ENCODE peak calls at places on chromosomes 7 and 10, in four cellular contexts. D, I, L and N are unnamed samples.

GRCh38 chr10:26407406-26407969 is 30.7 kb upstream of the APBB1IP start:
- DNase-seq in I (peak; percentile 94), D (no peak), L (no peak), N (no peak)

GRCh38 chr10:98276316-98276715 is 8.3 kb upstream of the LOXL4 start:
- DNase-seq in D (no peak), L (no peak), I (no peak), N (no peak)

GRCh38 chr10:62852961-62853702 is 37.0 kb upstream of the EGR2 start:
- DNase-seq in L (peak; percentile 26), I (no peak), D (no peak), N (no peak)

GRCh38 chr10:119608316-119609155 is 11.8 kb upstream of the TIAL1 start:
- DNase-seq in D (peak; percentile 35), L (peak; percentile 31), I (peak; percentile 62), N (peak; percentile 16)

GRCh38 chr7:72435366-72435765 is 23.2 kb upstream of the CALN1 start:
- DNase-seq in L (no peak), D (no peak), I (no peak), N (no peak)

GRCh38 chr7:90621130-90621891 is 25.2 kb downstream of the CDK14 start:
- DNase-seq in L (no peak), I (no peak), D (no peak), N (no peak)

GRCh38 chr10:22554481-22555182 is 159.7 kb downstream of the PIP4K2A start:
- DNase-seq in D (peak; percentile 87), L (no peak), I (no peak), N (no peak)

GRCh38 chr7:5591547-5591899 is 167.9 kb upstream of the TNRC18 start:
- DNase-seq in L (no peak), D (peak; percentile 80), I (peak; percentile 74), N (no peak)

GRCh38 chr7:101696-102376 is 90.5 kb upstream of the FAM20C start:
- DNase-seq in L (no peak), D (peak; percentile 79), I (no peak), N (no peak)

GRCh38 chr10:89526396-89526795 is 9.0 kb downstream of the SLC16A12 start:
- DNase-seq in D (no peak), I (no peak), L (no peak), N (no peak)

GRCh38 chr7:67962863-67963262 is 966.2 kb downstream of the TYW1 start:
- DNase-seq in D (no peak), L (no peak), I (no peak), N (no peak)

GRCh38 chr10:31604141-31604540 is 285.1 kb downstream of the ZEB1 start:
- DNase-seq in I (no peak), L (no peak), D (peak; percentile 41), N (no peak)

GRCh38 chr7:127589901-127590300 is 1.7 kb downstream of the ARF5 start:
- DNase-seq in D (no peak), L (no peak), I (no peak), N (no peak)

GRCh38 chr7:127587663-127588018 is 570 bp upstream of the ARF5 start:
- DNase-seq in L (no peak), D (no peak), I (no peak), N (no peak)

GRCh38 chr7:127588697-127589482 is 679 bp downstream of the ARF5 start:
- DNase-seq in D (peak; percentile 51), L (no peak), I (peak; percentile 60), N (peak; percentile 60)

GRCh38 chr7:127586346-127586745 is 950 bp upstream of the GCC1 start:
- DNase-seq in L (no peak), I (no peak), D (no peak), N (no peak)

DNA sequence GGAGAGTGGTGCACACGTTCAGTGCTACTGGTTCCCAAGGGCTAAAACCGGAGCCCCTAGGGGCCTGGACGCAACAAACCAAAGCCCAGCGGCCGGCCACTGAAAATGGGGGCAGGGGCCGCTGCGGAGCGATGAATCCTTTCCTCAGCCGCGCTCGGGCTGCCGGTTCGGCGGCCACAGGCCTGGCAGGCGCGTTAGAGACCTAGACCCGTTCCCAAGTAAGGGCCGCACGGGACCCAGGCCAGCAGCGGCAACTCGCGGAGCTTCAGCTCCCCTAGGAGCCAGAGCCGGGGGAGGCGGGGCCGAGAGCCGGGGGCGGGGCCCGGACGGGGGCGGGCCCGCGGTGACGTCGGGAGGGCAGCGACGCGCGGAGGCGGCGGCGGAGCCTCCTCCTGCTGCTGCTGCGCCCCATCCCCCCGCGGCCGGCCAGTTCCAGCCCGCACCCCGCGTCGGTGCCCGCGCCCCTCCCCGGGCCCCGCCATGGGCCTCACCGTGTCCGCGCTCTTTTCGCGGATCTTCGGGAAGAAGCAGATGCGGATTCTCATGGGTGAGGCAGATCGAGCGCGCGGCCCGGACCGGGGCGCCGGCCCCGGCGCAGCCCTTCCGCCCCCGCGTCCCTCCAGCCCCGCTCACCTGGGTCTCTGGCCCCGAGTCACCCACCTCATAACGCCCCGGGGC is at the start of gene ARF5:
- DNase-seq in D (peak; percentile 72), L (peak; percentile 81), I (peak; percentile 74), N (peak; percentile 88)
- TF ChIP-seq POLR2A in D (peak; percentile 62), L (peak; percentile 49), I (peak; percentile 69), N (peak; percentile 64)

DNA sequence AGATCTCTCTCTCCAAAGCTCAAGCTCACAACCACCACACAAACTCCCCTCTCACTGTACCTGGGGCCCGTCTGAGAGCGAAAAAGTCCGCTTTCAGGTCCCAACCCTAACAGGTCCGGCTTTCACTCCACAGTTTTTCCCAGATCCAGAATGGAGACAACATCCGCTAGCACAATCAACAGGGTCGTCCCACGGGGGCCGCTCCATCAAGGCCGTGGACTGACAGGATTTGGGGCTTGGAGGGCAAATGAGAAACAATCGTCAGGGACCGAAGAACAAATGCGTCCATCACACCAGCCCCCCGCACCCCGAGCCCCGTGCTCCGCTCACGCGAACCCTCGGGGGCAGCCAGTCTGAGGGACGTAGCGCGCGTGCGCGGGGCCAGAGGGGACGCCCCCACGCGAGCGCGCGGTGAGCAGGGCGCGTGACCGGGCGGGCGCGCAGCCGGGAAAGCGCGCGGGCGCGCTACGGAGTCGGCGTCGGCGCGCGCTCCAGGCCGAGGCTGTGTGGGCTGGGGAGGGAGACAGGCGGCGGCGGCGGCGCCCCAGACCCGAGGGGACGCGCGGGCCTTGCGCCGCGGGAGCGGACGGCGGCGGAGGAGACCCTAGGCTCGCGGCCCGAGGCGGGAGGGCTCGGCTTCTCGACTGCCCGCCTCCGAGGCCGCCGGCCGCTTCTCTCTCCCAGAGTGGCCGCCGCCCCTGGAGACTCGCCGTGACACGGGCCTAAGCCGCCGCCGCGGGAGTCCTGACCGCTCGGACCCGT is at the start of gene SLK:
- DNase-seq in I (peak; percentile 82), D (peak; percentile 79), L (peak; percentile 75), N (peak; percentile 90)
- TF ChIP-seq POLR2A in I (peak; percentile 74), D (peak; percentile 42), L (peak; percentile 59), N (peak; percentile 94)

DNA sequence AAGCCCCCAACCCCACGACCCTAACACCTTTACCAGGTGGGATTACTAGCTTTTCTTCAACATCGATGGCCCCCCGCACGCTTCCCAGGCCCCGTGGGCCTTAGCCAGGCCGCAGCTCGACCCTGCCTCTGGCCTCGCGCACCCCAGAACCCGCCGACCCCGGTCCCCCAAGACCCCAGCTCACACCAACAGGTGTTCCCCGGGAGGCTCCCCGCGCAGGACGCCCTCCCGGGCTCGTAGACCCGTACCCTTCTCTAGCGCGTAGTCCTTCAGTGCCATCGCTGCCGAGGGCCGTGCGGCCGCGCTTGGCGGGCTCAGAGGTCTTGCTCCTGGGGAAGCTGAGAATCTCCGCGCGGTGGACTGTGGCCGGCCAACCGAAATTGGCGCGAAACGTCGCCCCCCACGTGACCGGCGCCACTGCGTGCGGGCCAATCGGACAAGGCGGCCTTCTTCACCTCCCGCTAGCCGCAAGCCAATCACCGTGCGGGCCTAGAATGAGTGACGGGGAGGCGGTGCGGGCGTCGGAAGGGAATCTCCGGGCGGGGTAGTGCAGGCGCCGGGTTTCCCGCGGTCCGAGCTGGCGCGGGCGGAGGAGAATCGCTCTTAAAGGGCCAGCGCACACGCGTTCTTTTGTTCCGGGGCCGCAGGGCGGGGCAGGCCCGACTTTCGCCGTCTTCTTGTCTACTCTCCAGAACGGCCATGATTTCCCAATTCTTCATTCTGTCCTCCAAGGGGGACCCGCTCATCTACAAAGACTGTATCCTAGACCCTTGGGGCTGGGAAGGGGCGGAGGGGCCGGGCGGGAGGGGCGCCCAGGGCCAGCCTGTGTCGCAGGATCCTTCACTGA is at the start of the genes AP4M1 and MCM7:
- DNase-seq in I (peak; percentile 100), D (peak; percentile 99), L (peak; percentile 97), N (peak; percentile 99)
- TF ChIP-seq POLR2A in I (no peak), D (peak; percentile 76), L (peak; percentile 25), N (peak; percentile 88)

DNA sequence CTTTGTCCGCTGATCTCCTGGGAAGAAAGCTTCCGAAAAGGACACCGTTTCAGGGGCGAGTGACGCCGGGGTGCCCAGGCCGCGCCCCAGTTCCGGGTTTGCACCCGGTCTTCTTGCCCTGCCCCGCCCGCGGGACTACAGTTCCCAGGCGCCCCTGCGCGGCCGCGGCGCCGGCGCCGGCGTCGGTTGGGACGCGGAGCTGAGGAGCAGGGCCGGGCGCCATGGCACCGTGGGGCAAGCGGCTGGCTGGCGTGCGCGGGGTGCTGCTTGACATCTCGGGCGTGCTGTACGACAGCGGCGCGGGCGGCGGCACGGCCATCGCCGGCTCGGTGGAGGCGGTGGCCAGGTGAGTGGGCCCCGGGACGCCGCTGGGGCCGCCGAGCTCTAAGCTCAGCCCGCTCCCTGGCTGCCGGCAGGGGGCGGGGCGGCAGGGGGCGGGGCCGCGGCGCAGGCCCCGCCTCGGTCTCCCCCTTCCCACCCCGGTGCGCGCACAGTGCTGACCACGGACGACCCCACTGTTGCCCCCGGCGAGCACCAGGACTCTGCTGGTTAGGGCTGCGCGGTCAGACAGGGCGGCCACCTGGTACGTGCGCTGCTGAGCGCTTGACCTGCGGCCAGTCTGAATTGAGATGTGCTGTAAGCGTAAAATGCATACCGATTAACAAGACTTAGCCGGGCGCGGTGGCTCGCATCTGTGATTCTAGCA is at the start of gene LHPP:
- DNase-seq in I (peak; percentile 85), D (peak; percentile 66), L (peak; percentile 83), N (peak; percentile 91)
- TF ChIP-seq POLR2A in I (peak; percentile 89), D (no peak), L (peak; percentile 55), N (peak; percentile 43)

DNA sequence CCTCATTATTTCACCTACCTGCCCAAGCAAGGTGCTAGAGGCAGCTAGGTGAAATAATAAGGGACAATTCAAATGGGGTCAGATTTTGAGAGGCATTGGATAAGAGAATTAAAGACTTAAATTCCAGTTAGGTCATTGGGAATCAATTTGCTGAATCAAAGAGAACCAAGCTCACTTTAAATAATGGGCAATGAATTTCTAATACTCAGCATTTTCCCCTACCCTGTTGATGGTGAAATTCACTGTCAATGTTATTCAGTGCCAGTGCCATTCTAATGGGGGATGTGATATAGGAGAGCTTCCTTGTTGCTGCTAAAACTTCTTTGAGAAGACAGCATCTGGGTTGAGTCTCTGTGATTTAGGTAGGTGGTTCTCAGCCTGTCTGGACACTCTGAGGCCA is 509.3 kb downstream of the PHTF2 start:
- DNase-seq in L (no peak), I (no peak), D (no peak), N (no peak)
- TF ChIP-seq POLR2A in L (no peak), I (no peak), D (no peak), N (no peak)

GRCh38 chr7:26213821-26214515 is 12.4 kb downstream of the CBX3 start:
- DNase-seq in I (no peak), D (no peak), L (no peak), N (no peak)
- TF ChIP-seq POLR2A in I (no peak), D (no peak), L (no peak), N (peak; percentile 13)

GRCh38 chr10:12195603-12196506 is at the start of the genes CDC123 and NUDT5:
- DNase-seq in I (peak; percentile 93), D (peak; percentile 88), L (peak; percentile 86), N (peak; percentile 94)
- TF ChIP-seq POLR2A in I (peak; percentile 80), D (no peak), L (peak; percentile 30), N (peak; percentile 71)

GRCh38 chr7:136064098-136064497 is 86.9 kb upstream of the MTPN start:
- DNase-seq in I (no peak), D (no peak), L (no peak), N (no peak)
- TF ChIP-seq POLR2A in I (no peak), D (no peak), L (no peak), N (no peak)